ENCODE peak calls at places on chromosomes 3 and 15, in nine cellular contexts. M is DMS79, E is ELR, W is foreskin fibroblast, Y is lower lobe of right lung, V is GM03348, L is Caki2, H is NCI-H1694, Q is AG08395. A is an unnamed sample.

GRCh38 chr3:40396406-40396805 is 9.4 kb downstream of the ENTPD3 start:
- DNase-seq in V (no peak), H (no peak), Y (no peak), M (no peak), E (no peak), Q (no peak), W (no peak), L (no peak), A (no peak)

GRCh38 chr15:48602358-48603122 is 43.0 kb downstream of the FBN1 start:
- DNase-seq in Q (peak), W (peak), Y (no peak), V (peak), E (peak), H (no peak), M (no peak), L (no peak), A (peak)

GRCh38 chr3:198081421-198081844 is 121.4 kb downstream of the LMLN start:
- DNase-seq in W (no peak), L (no peak), M (no peak), E (no peak), H (no peak), V (no peak), Q (no peak), Y (no peak), A (no peak)

GRCh38 chr3:44554626-44555592 is at the start of gene ZKSCAN7:
- DNase-seq in W (peak), Y (peak), V (peak), L (peak), E (peak), H (no peak), M (peak), Q (peak), A (peak)

GRCh38 chr3:28637742-28638141 is 289.1 kb upstream of the AZI2 start:
- DNase-seq in Y (no peak), H (no peak), Q (no peak), L (no peak), E (no peak), W (no peak), V (no peak), M (no peak), A (no peak)

GRCh38 chr3:23940775-23941174 is 4.3 kb upstream of the NR1D2 start:
- DNase-seq in M (no peak), V (no peak), W (no peak), L (no peak), Q (no peak), E (no peak), H (no peak), Y (no peak), A (no peak)

GRCh38 chr15:78282324-78282723 is 17.1 kb downstream of the SKIC8 start:
- DNase-seq in V (no peak), Q (peak), E (no peak), Y (no peak), M (no peak), L (no peak), W (peak), H (no peak), A (no peak)

GRCh38 chr15:79644091-79644490 is 212.0 kb downstream of the MINAR1 start:
- DNase-seq in L (peak), V (peak), Q (peak), W (peak), E (peak), M (no peak), H (no peak), Y (no peak), A (no peak)

GRCh38 chr15:81380668-81381067 is 6.7 kb upstream of the TMC3 start:
- DNase-seq in M (no peak), Q (no peak), W (no peak), V (no peak), H (no peak), Y (no peak), L (no peak), E (no peak), A (no peak)

GRCh38 chr3:196082471-196082971 is 631 bp upstream of the TFRC start:
- DNase-seq in L (no peak), H (no peak), E (no peak), Y (no peak), V (no peak), M (no peak), W (no peak), Q (no peak), A (no peak)

GRCh38 chr3:2839886-2840285 is 270.3 kb downstream of the IL5RA start:
- DNase-seq in Y (no peak), E (no peak), L (no peak), V (no peak), Q (no peak), H (no peak), W (no peak), M (no peak), A (no peak)

GRCh38 chr15:42456971-42457370 is 34.0 kb downstream of the ZNF106 start:
- DNase-seq in M (no peak), Q (peak), H (no peak), L (no peak), E (peak), V (peak), Y (no peak), W (peak), A (no peak)

GRCh38 chr3:43394071-43394501 is 107.7 kb downstream of the SNRK start:
- DNase-seq in L (no peak), W (peak), M (no peak), Q (no peak), Y (peak), H (no peak), V (no peak), E (peak), A (no peak)

GRCh38 chr15:68439506-68439905 is 7.5 kb upstream of the ITGA11 start:
- DNase-seq in Q (no peak), L (no peak), V (no peak), H (no peak), E (no peak), M (no peak), Y (no peak), W (no peak), A (no peak)

GRCh38 chr15:67573194-67573593 is 30.7 kb downstream of the MAP2K5 start:
- DNase-seq in H (no peak), M (no peak), E (no peak), V (no peak), Y (no peak), Q (no peak), L (no peak), W (no peak), A (no peak)

GRCh38 chr15:78322724-78323395 is 17.3 kb upstream of the CRABP1 start:
- DNase-seq in L (no peak), H (no peak), Y (peak), M (no peak), E (no peak), Q (no peak), W (no peak), V (no peak), A (no peak)

GRCh38 chr15:40263036-40263754 is 19.7 kb downstream of the ANKRD63 start:
- DNase-seq in Q (peak), E (peak), M (no peak), H (no peak), W (peak), Y (no peak), V (peak), L (no peak), A (no peak)

GRCh38 chr3:146577662-146578061 is 27.5 kb downstream of the PLSCR5 start:
- DNase-seq in W (peak), Q (peak), H (peak), V (peak), M (no peak), E (peak), Y (no peak), L (peak), A (no peak)